ENCODE peak calls at places on chromosome 22, in five cellular contexts. Y is tibial nerve, B is ovary, S is upper lobe of left lung, H is stomach. A is an unnamed sample. For H3K36me3, the result is how much of the 10 kb centered on the place peaks cover.

GRCh38 chr22:39617342-39617741 is 46.8 kb downstream of the CACNA1I start:
- DNase-seq in Y (no peak), B (no peak), S (no peak), H (no peak), A (no peak)

GRCh38 chr22:20931126-20931654 is 14.0 kb downstream of the CRKL start:
- DNase-seq in Y (no peak), B (no peak), S (no peak), H (no peak), A (no peak)

GRCh38 chr22:45045219-45045618 is 35.4 kb upstream of the PHF21B start:
- DNase-seq in Y (no peak), B (no peak), S (no peak), H (no peak), A (no peak)

GRCh38 chr22:30562391-30562790 is 12.1 kb downstream of the GAL3ST1 start:
- DNase-seq in Y (no peak), B (no peak), S (no peak), H (no peak), A (no peak)

GRCh38 chr22:28232231-28232630 is 313.2 kb upstream of the PITPNB start:
- DNase-seq in Y (no peak), B (no peak), S (no peak), H (no peak), A (no peak)

GRCh38 chr22:48345631-48346030 is 1482.0 kb downstream of the BRD1 start:
- DNase-seq in Y (no peak), B (no peak), S (no peak), H (no peak), A (no peak)

GRCh38 chr22:46090051-46090591 is 60.2 kb upstream of the PPARA start:
- DNase-seq in Y (peak), B (peak), S (peak), H (peak), A (peak)

GRCh38 chr22:39414377-39414776 is 14.8 kb downstream of the TAB1 start:
- DNase-seq in Y (no peak), B (no peak), S (no peak), H (no peak), A (no peak)

GRCh38 chr22:29692327-29692640 is 27.5 kb upstream of the CABP7 start:
- DNase-seq in Y (no peak), B (no peak), S (no peak), H (no peak), A (no peak)

GRCh38 chr22:43829904-43830851 is 18.1 kb upstream of the EFCAB6 start:
- DNase-seq in Y (peak), B (no peak), S (peak), H (no peak), A (peak)

GRCh38 chr22:28424427-28425080 is 255.1 kb downstream of the TTC28 start:
- DNase-seq in Y (no peak), B (no peak), S (no peak), H (no peak), A (no peak)

GRCh38 chr22:38935023-38935422 is 22.4 kb upstream of the APOBEC3A start:
- DNase-seq in Y (no peak), B (no peak), S (peak), H (peak), A (peak)

GRCh38 chr22:30263883-30264282 is 2.8 kb downstream of the OSM start:
- DNase-seq in Y (no peak), B (no peak), S (no peak), H (no peak), A (no peak)

GRCh38 chr22:40040927-40041326 is 46.2 kb downstream of the FAM83F start:
- DNase-seq in Y (peak), B (no peak), S (no peak), H (no peak), A (no peak)

GRCh38 chr22:19928207-19928606 is 13.4 kb upstream of the COMT start:
- DNase-seq in Y (no peak), B (no peak), S (no peak), H (no peak), A (no peak)

GRCh38 chr22:28829358-28830181 is 29.2 kb upstream of the XBP1 start:
- DNase-seq in Y (peak), B (peak), S (no peak), H (peak), A (peak)

GRCh38 chr22:20569059-20570058 is 61.9 kb downstream of the MED15 start:
- DNase-seq in Y (peak), B (peak), S (peak), H (peak), A (no peak)

GRCh38 chr22:20509344-20510047 is 2.1 kb downstream of the MED15 start:
- DNase-seq in Y (peak), B (peak), S (no peak), H (peak), A (peak)

GRCh38 chr22:38724176-38724575 is 18.4 kb downstream of the GTPBP1 start:
- DNase-seq in Y (no peak), B (no peak), S (no peak), H (no peak), A (no peak)

GRCh38 chr22:29883045-29883830 is at the start of gene MTMR3:
- DNase-seq in Y (peak), B (peak), S (peak), H (peak), A (peak)

GRCh38 chr22:46731246-46732040 is 6.6 kb downstream of the CERK start:
- DNase-seq in Y (no peak), B (no peak), S (no peak), H (peak), A (no peak)

GRCh38 chr22:19019679-19020032 is 83.6 kb upstream of the PRODH start:
- DNase-seq in Y (no peak), B (no peak), S (no peak), H (no peak), A (no peak)

GRCh38 chr22:19848298-19849224 is 6.1 kb downstream of the GNB1L start:
- DNase-seq in Y (no peak), B (no peak), S (no peak), H (peak), A (no peak)

GRCh38 chr22:24567668-24568067 is 11.9 kb downstream of the SNRPD3 start:
- DNase-seq in Y (no peak), B (no peak), S (no peak), H (no peak), A (no peak)
- TF ChIP-seq CTCF in Y (no peak), B (no peak), S (no peak), H (no peak), A (no peak)

GRCh38 chr22:24035296-24035695 is 24.2 kb downstream of the CABIN1 start:
- DNase-seq in Y (no peak), B (no peak), S (no peak), H (peak), A (no peak)

GRCh38 chr22:24039046-24039445 is 27.9 kb downstream of the CABIN1 start:
- DNase-seq in Y (no peak), B (no peak), S (no peak), H (no peak), A (no peak)

GRCh38 chr22:24033731-24034130 is 22.6 kb downstream of the CABIN1 start:
- DNase-seq in Y (no peak), B (no peak), S (no peak), H (no peak), A (no peak)

GRCh38 chr22:24040946-24041345 is 29.8 kb downstream of the CABIN1 start:
- DNase-seq in Y (no peak), B (no peak), S (no peak), H (peak), A (no peak)

DNA sequence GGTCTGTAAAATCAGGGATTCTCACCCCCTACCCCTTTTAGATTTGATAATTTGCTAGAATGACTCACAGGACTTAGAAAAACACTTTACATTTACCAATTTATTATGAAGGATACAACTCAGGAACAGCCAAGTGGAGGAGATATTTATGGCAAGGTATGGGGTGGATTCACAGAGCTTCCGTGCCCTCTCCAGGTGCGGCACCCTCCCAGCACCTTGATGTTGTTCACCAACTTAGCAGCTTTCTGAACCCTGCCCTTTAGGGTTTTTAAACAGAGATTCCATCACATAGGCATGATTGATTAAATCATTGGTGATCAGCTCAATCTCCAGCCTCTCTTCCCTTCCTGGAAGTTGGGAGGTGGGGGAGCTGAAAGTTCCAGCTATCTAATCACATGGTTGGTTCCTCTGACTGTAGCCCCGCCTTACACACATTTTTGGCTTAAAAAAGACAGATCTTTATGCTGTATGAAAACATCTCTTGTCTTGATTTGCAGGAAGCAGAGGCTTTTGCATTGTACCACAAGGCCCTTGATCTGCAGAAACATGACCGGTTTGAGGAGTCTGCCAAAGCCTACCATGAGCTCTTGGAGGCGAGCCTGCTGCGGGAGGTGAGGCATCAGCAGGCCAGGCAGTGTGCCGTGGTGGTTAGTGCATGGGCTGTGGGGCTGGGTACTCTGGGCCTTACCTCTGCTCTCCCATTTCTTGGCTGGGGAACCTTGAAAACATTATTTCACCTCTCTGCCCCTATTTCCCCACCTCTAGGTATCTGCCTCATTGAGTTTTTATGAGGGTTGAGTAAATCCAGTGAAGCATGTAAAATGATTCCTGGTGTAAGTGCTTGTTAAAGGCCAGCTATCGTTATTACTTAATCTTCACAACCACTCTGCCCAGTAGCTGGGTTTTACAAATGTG is 27.0 kb downstream of the CABIN1 start:
- DNase-seq in Y (no peak), B (no peak), S (peak), H (peak), A (no peak)
- H3K36me3 ChIP-seq in Y (under half), B (under half), S (under half), H (half or more), A (under half)

GRCh38 chr22:36922097-36922608 is 8.7 kb downstream of the CSF2RB start:
- DNase-seq in Y (no peak), B (no peak), S (peak), H (no peak), A (no peak)

GRCh38 chr22:36923458-36923784 is 10.0 kb downstream of the CSF2RB start:
- DNase-seq in Y (no peak), B (no peak), S (peak), H (no peak), A (no peak)

GRCh38 chr22:36922752-36923457 is 9.5 kb downstream of the CSF2RB start:
- DNase-seq in Y (no peak), B (no peak), S (no peak), H (no peak), A (no peak)

GRCh38 chr22:36924151-36924698 is 10.8 kb downstream of the CSF2RB start:
- DNase-seq in Y (no peak), B (no peak), S (no peak), H (no peak), A (no peak)

DNA sequence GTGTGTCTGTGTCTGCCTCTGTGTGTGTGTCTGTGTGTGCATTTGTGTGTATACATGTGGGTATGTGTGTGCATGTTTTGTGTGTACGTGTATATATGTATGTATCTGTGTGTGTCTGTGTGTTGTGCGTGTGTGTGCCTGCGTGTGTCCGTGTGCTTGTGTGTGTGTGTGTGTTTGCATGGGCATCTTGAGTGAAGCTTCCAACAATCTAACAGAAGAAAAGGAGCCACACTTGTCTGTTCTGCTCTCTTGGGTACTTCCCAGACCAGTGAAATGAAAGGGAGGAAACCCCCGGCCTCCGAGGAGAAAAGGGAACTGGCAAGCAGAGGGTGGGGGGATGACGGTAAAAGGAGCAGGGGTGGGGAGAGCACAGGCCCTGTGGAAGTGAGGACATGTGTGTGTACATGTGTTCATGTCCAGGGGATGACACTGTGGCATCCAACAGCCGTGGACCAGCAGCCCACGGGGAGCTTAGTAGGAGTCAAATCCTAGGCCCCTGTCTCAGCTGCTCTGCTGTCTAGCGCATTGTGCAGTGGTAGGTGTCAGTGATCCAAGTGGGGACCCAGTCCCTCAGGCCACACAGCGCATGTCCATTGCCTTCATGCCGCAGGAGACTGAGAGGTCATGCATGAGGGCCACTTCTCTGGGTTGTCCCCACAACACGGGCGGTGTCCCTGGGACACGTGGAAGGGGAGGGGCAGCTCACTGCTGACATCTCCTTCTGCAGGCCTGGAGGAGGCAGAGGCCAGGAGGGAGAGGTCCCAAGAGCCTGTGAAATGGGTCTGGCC is 8.1 kb downstream of the CSF2RB start:
- DNase-seq in Y (no peak), B (no peak), S (no peak), H (peak), A (no peak)
- TF ChIP-seq EP300 in Y (no peak), B (no peak), S (no peak), H (no peak), A (no peak)

GRCh38 chr22:41076857-41077256 is 15.5 kb upstream of the EP300 start:
- DNase-seq in Y (no peak), B (no peak), S (no peak), H (no peak), A (no peak)

GRCh38 chr22:41074466-41074865 is 17.9 kb upstream of the EP300 start:
- DNase-seq in Y (no peak), B (no peak), S (peak), H (no peak), A (no peak)

GRCh38 chr22:41074941-41075710 is 17.3 kb upstream of the EP300 start:
- DNase-seq in Y (no peak), B (no peak), S (peak), H (no peak), A (no peak)

GRCh38 chr22:41074061-41074460 is 18.3 kb upstream of the EP300 start:
- DNase-seq in Y (no peak), B (no peak), S (no peak), H (no peak), A (no peak)

GRCh38 chr22:41075946-41076345 is 16.4 kb upstream of the EP300 start:
- DNase-seq in Y (no peak), B (no peak), S (no peak), H (no peak), A (peak)
- TF ChIP-seq CTCF in Y (no peak), B (no peak), S (no peak), H (no peak), A (no peak)

DNA sequence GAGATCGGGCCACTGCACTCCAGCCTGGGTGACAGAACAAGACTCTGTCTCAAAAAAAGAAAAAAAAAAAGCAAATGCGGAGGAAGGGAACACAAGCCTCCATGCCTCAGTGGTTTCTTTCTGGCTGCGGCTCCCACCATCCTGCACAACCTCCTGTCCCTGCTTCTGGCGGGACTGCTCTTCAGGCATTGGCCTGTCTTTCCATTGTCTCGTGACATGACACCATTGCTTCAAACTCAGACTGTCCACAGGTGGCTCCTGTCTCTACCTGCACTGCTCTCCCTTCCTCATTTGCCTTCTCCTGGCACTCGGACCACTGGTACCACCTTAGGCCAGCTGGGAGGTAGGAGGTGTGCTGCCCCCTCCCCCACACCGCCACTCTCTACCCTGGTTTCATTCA is 10.6 kb upstream of the PPM1F start:
- DNase-seq in Y (no peak), B (no peak), S (no peak), H (no peak), A (no peak)
- H3K36me3 ChIP-seq in Y (under half), B (under half), S (under half), H (half or more), A (half or more)

A was measured in suprapubic skin.